ENCODE peak calls at places on chromosomes 4 and X, in seven cellular contexts. N, S, Q, K, Z, M and U are unnamed samples.

GRCh38 chrX:17860179-17860780 is 818 bp downstream of the RAI2 start:
- DNase-seq in N (no peak), S (no peak), Q (no peak), K (no peak), Z (no peak), M (peak), U (no peak)

GRCh38 chrX:107659768-107660167 is 31.5 kb downstream of the PRPS1 start:
- DNase-seq in N (no peak), S (no peak), Q (no peak), K (peak), Z (no peak), M (no peak), U (no peak)

GRCh38 chr4:15963001-15963451 is at the start of gene FGFBP2:
- DNase-seq in N (peak), S (no peak), Q (peak), K (no peak), Z (no peak), M (peak), U (peak)

GRCh38 chrX:39195156-39195555 is 393.9 kb downstream of the MID1IP1 start:
- DNase-seq in N (no peak), S (no peak), Q (no peak), K (peak), Z (no peak), M (no peak), U (no peak)

GRCh38 chr4:87150498-87151261 is 69.7 kb downstream of the KLHL8 start:
- DNase-seq in N (peak), S (no peak), Q (peak), K (no peak), Z (no peak), M (no peak), U (peak)

GRCh38 chr4:19592391-19592790 is 659.3 kb upstream of the SLIT2 start:
- DNase-seq in N (no peak), S (no peak), Q (no peak), K (no peak), Z (no peak), M (no peak), U (no peak)

GRCh38 chr4:2535386-2536192 is 858 bp upstream of the FAM193A start:
- DNase-seq in N (peak), S (peak), Q (peak), K (peak), Z (no peak), M (peak), U (peak)

GRCh38 chr4:109067509-109068205 is 234.8 kb downstream of the COL25A1 start:
- DNase-seq in N (no peak), S (no peak), Q (no peak), K (peak), Z (no peak), M (no peak), U (no peak)

GRCh38 chr4:385934-386707 is 48.5 kb downstream of the ZNF141 start:
- DNase-seq in N (no peak), S (no peak), Q (no peak), K (no peak), Z (no peak), M (no peak), U (no peak)

GRCh38 chr4:74640111-74640903 is 154.0 kb downstream of the BTC start:
- DNase-seq in N (peak), S (no peak), Q (no peak), K (no peak), Z (no peak), M (no peak), U (no peak)

GRCh38 chr4:4259484-4260100 is 11.6 kb upstream of the TMEM128 start:
- DNase-seq in N (no peak), S (no peak), Q (no peak), K (no peak), Z (no peak), M (no peak), U (no peak)

GRCh38 chr4:41110050-41110449 is 104.3 kb downstream of the APBB2 start:
- DNase-seq in N (no peak), S (no peak), Q (no peak), K (peak), Z (no peak), M (no peak), U (no peak)

GRCh38 chr4:163332526-163333405 is at the start of gene NPY1R:
- DNase-seq in N (peak), S (no peak), Q (peak), K (peak), Z (peak), M (peak), U (peak)

GRCh38 chr4:71266090-71266794 is 72.6 kb upstream of the SLC4A4 start:
- DNase-seq in N (peak), S (no peak), Q (no peak), K (no peak), Z (no peak), M (no peak), U (no peak)

GRCh38 chr4:101563126-101563525 is 215.8 kb upstream of the PPP3CA start:
- DNase-seq in N (no peak), S (no peak), Q (no peak), K (no peak), Z (no peak), M (peak), U (no peak)

GRCh38 chr4:4986856-4987255 is 32.4 kb downstream of the CYTL1 start:
- DNase-seq in N (no peak), S (no peak), Q (no peak), K (no peak), Z (no peak), M (no peak), U (no peak)

GRCh38 chr4:174266416-174266815 is 17.1 kb downstream of the FBXO8 start:
- DNase-seq in N (no peak), S (no peak), Q (no peak), K (no peak), Z (no peak), M (no peak), U (no peak)

GRCh38 chr4:155921597-155921996 is 18.1 kb downstream of the TDO2 start:
- DNase-seq in N (no peak), S (no peak), Q (no peak), K (no peak), Z (no peak), M (no peak), U (no peak)

GRCh38 chrX:6460893-6461490 is 73.9 kb downstream of the VCX3A start:
- DNase-seq in N (no peak), S (no peak), Q (no peak), K (no peak), Z (no peak), M (no peak), U (no peak)

GRCh38 chr4:25928320-25928955 is 14.4 kb downstream of the SMIM20 start:
- DNase-seq in N (no peak), S (no peak), Q (no peak), K (no peak), Z (no peak), M (no peak), U (no peak)

GRCh38 chrX:81489987-81490386 is 288.1 kb downstream of the SH3BGRL start:
- DNase-seq in N (no peak), S (no peak), Q (no peak), K (no peak), Z (no peak), M (no peak), U (no peak)

GRCh38 chrX:115234220-115234557 is 293 bp upstream of the LRCH2 start:
- DNase-seq in N (no peak), S (no peak), Q (no peak), K (no peak), Z (no peak), M (no peak), U (no peak)

GRCh38 chr4:27198246-27198645 is 337.6 kb downstream of the STIM2 start:
- DNase-seq in N (no peak), S (no peak), Q (no peak), K (no peak), Z (no peak), M (no peak), U (no peak)

GRCh38 chr4:178339769-178340168 is 897.5 kb upstream of the AGA start:
- DNase-seq in N (no peak), S (no peak), Q (no peak), K (no peak), Z (no peak), M (no peak), U (no peak)

GRCh38 chrX:54045563-54046228 is 1.4 kb upstream of the PHF8 start:
- DNase-seq in N (no peak), S (no peak), Q (no peak), K (no peak), Z (no peak), M (no peak), U (no peak)

GRCh38 chrX:23052324-23052723 is 52.6 kb downstream of the DDX53 start:
- DNase-seq in N (no peak), S (no peak), Q (no peak), K (no peak), Z (no peak), M (no peak), U (no peak)

GRCh38 chrX:103688949-103689348 is 2.5 kb upstream of the MORF4L2 start:
- DNase-seq in N (peak), S (no peak), Q (no peak), K (no peak), Z (no peak), M (no peak), U (no peak)